ENCODE peak calls at places on chromosomes 5 and 9, in nine cellular contexts. E, K, B, S, G, N, A, R and P are unnamed samples.

GRCh38 chr5:87421307-87421706 is 8.6 kb upstream of the CCNH start:
- DNase-seq in G (no peak), R (no peak), B (no peak), E (no peak), K (no peak), A (no peak), S (no peak), N (no peak), P (no peak)

GRCh38 chr9:75001719-75002421 is 26.2 kb downstream of the CARNMT1 start:
- DNase-seq in K (no peak), A (no peak), R (peak; percentile 92), E (peak; percentile 20), B (peak; percentile 48), N (no peak), S (peak; percentile 45), G (peak; percentile 93), P (peak; percentile 40)

GRCh38 chr9:124263800-124264426 is 6.2 kb downstream of the NEK6 start:
- DNase-seq in B (no peak), N (no peak), R (no peak), E (no peak), S (no peak), A (no peak), K (no peak), G (no peak), P (no peak)

GRCh38 chr5:37971483-37972024 is 131.7 kb upstream of the GDNF start:
- DNase-seq in R (no peak), N (no peak), S (no peak), E (no peak), G (no peak), B (no peak), K (no peak), A (no peak), P (no peak)

GRCh38 chr9:20243866-20244647 is 378.2 kb downstream of the MLLT3 start:
- DNase-seq in S (no peak), B (no peak), E (no peak), A (no peak), G (no peak), N (no peak), R (no peak), K (no peak), P (no peak)

GRCh38 chr5:177468329-177469058 is 4.9 kb downstream of the DBN1 start:
- DNase-seq in B (no peak), S (no peak), R (no peak), N (no peak), K (no peak), E (no peak), A (no peak), G (no peak), P (no peak)

GRCh38 chr5:164319161-164319560 is 813.7 kb downstream of the MAT2B start:
- DNase-seq in R (no peak), G (no peak), B (no peak), S (no peak), E (no peak), K (no peak), N (no peak), A (no peak), P (no peak)

GRCh38 chr5:133842846-133843725 is 125.3 kb downstream of the C5orf15 start:
- DNase-seq in R (no peak), S (no peak), B (no peak), A (no peak), G (no peak), K (no peak), E (no peak), N (no peak), P (no peak)

GRCh38 chr5:129670944-129671343 is 77.0 kb upstream of the MINAR2 start:
- DNase-seq in K (no peak), G (peak; percentile 49), R (no peak), E (no peak), A (no peak), S (no peak), N (no peak), B (no peak), P (no peak)

GRCh38 chr9:20384642-20385041 is 237.7 kb downstream of the MLLT3 start:
- DNase-seq in B (no peak), R (no peak), K (no peak), N (no peak), A (no peak), G (no peak), S (no peak), E (no peak), P (no peak)

GRCh38 chr9:133116346-133117231 is 4.5 kb downstream of the RALGDS start:
- DNase-seq in N (no peak), B (no peak), K (no peak), A (no peak), R (no peak), S (no peak), E (no peak), G (no peak), P (no peak)

GRCh38 chr5:43661102-43661501 is 58.1 kb downstream of the NNT start:
- DNase-seq in K (no peak), R (peak; percentile 26), N (peak; percentile 17), B (no peak), E (no peak), G (peak; percentile 72), S (peak; percentile 20), A (no peak), P (no peak)

GRCh38 chr5:177496111-177497010 is 1.0 kb downstream of the PDLIM7 start:
- DNase-seq in B (peak; percentile 82), N (peak; percentile 88), G (peak; percentile 96), S (peak; percentile 54), K (no peak), E (peak; percentile 40), R (no peak), A (peak; percentile 55), P (peak; percentile 78)

GRCh38 chr5:45410304-45410995 is 285.7 kb downstream of the HCN1 start:
- DNase-seq in R (no peak), K (no peak), A (no peak), B (no peak), S (no peak), E (no peak), N (no peak), G (no peak), P (no peak)

GRCh38 chr5:163408311-163408923 is 29.0 kb upstream of the CCNG1 start:
- DNase-seq in N (peak; percentile 57), A (peak; percentile 49), E (no peak), R (peak; percentile 85), S (peak; percentile 31), B (no peak), K (no peak), G (peak; percentile 90), P (peak; percentile 58)

GRCh38 chr9:129177443-129177790 is 644 bp downstream of the IER5L start:
- DNase-seq in E (no peak), A (no peak), B (no peak), S (no peak), R (no peak), N (no peak), G (no peak), K (no peak), P (peak; percentile 59)

GRCh38 chr5:136084698-136085097 is 47.9 kb upstream of the SMAD5 start:
- DNase-seq in N (no peak), S (peak; percentile 93), G (no peak), E (no peak), A (no peak), K (no peak), B (no peak), R (no peak), P (no peak)

GRCh38 chr5:143234162-143234842 is 169.2 kb downstream of the NR3C1 start:
- DNase-seq in K (no peak), S (no peak), G (no peak), B (no peak), E (no peak), N (no peak), A (no peak), R (no peak), P (no peak)

GRCh38 chr9:102862478-102862877 is 132.7 kb upstream of the CYLC2 start:
- DNase-seq in S (no peak), R (no peak), B (no peak), A (no peak), G (no peak), E (no peak), N (no peak), K (no peak), P (no peak)

GRCh38 chr9:105027082-105027481 is 99.1 kb upstream of the ABCA1 start:
- DNase-seq in B (no peak), K (no peak), N (no peak), G (no peak), E (no peak), A (no peak), R (no peak), S (no peak), P (no peak)

GRCh38 chr5:106759581-106759980 is 911.2 kb downstream of the EFNA5 start:
- DNase-seq in E (no peak), S (no peak), R (no peak), B (no peak), A (peak; percentile 65), N (no peak), K (no peak), G (peak; percentile 17), P (no peak)

GRCh38 chr5:134242146-134242545 is 16.3 kb upstream of the PPP2CA start:
- DNase-seq in K (no peak), G (peak; percentile 80), N (no peak), S (no peak), E (no peak), A (no peak), R (peak; percentile 63), B (no peak), P (no peak)